ENCODE peak calls at places on chromosomes 7 and 10, in seven cellular contexts. Q, H, Y, Z, O, C and D are unnamed samples.
A peak's percentile ranks its signal among the peaks of the same experiment; 100 is the strongest.

GRCh38 chr7:30134011-30134410 is 775 bp upstream of the MTURN start:
- DNase-seq in Q (no peak), H (no peak), Y (no peak), Z (no peak), O (no peak), C (no peak), D (no peak)

GRCh38 chr10:80697926-80698325 is 160.2 kb downstream of the SH2D4B start:
- DNase-seq in Q (no peak), H (no peak), Y (no peak), Z (no peak), O (no peak), C (no peak), D (no peak)

GRCh38 chr7:45384499-45384898 is 189.7 kb upstream of the ADCY1 start:
- DNase-seq in Q (no peak), H (peak; percentile 14), Y (no peak), Z (no peak), O (no peak), C (no peak), D (no peak)

GRCh38 chr7:101017099-101017777 is 2.6 kb upstream of the MUC17 start:
- DNase-seq in Q (peak; percentile 50), H (peak; percentile 84), Y (peak; percentile 14), Z (no peak), O (peak; percentile 84), C (peak; percentile 27), D (peak; percentile 71)

GRCh38 chr7:126662826-126663225 is 589.9 kb downstream of the GRM8 start:
- DNase-seq in Q (no peak), H (no peak), Y (no peak), Z (no peak), O (no peak), C (no peak), D (no peak)

GRCh38 chr10:73910401-73910763 is 550 bp upstream of the PLAU start:
- DNase-seq in Q (no peak), H (peak; percentile 43), Y (no peak), Z (no peak), O (no peak), C (no peak), D (no peak)

GRCh38 chr7:35869810-35870209 is 69.0 kb downstream of the SEPTIN7 start:
- DNase-seq in Q (no peak), H (peak; percentile 74), Y (no peak), Z (no peak), O (no peak), C (no peak), D (no peak)

GRCh38 chr7:24401628-24402593 is 117.9 kb downstream of the NPY start:
- DNase-seq in Q (no peak), H (peak; percentile 40), Y (no peak), Z (no peak), O (no peak), C (no peak), D (no peak)

GRCh38 chr7:13979671-13980438 is 9.6 kb downstream of the ETV1 start:
- DNase-seq in Q (no peak), H (peak; percentile 85), Y (no peak), Z (no peak), O (no peak), C (no peak), D (no peak)

GRCh38 chr7:17991866-17992648 is 35.6 kb downstream of the PRPS1L1 start:
- DNase-seq in Q (peak; percentile 33), H (no peak), Y (no peak), Z (no peak), O (no peak), C (no peak), D (no peak)

GRCh38 chr10:115981056-115981455 is 291.9 kb downstream of the GFRA1 start:
- DNase-seq in Q (no peak), H (no peak), Y (no peak), Z (no peak), O (peak; percentile 15), C (no peak), D (no peak)

GRCh38 chr10:71638087-71638576 is 81.4 kb downstream of the C10orf105 start:
- DNase-seq in Q (peak; percentile 33), H (no peak), Y (no peak), Z (no peak), O (no peak), C (no peak), D (no peak)

GRCh38 chr10:71635251-71635866 is 84.2 kb downstream of the C10orf105 start:
- DNase-seq in Q (no peak), H (no peak), Y (no peak), Z (no peak), O (no peak), C (no peak), D (no peak)

GRCh38 chr10:71635867-71636266 is 83.7 kb downstream of the C10orf105 start:
- DNase-seq in Q (no peak), H (no peak), Y (no peak), Z (no peak), O (no peak), C (no peak), D (no peak)

GRCh38 chr10:71637305-71637704 is 82.3 kb downstream of the C10orf105 start:
- DNase-seq in Q (no peak), H (no peak), Y (no peak), Z (no peak), O (no peak), C (no peak), D (no peak)

GRCh38 chr10:71636588-71636987 is 83.0 kb downstream of the C10orf105 start:
- DNase-seq in Q (no peak), H (no peak), Y (no peak), Z (no peak), O (no peak), C (no peak), D (no peak)
- H3K27me3 ChIP-seq in Q (no peaks in the 10 kb centered on the region), H (peaks cover 67% of the 10 kb centered on the region), Y (no peaks in the 10 kb centered on the region), Z (no peaks in the 10 kb centered on the region), O (no peaks in the 10 kb centered on the region), C (no peaks in the 10 kb centered on the region), D (no peaks in the 10 kb centered on the region)

GRCh38 chr10:96675846-96676245 is 44.5 kb downstream of the PIK3AP1 start:
- DNase-seq in Q (no peak), H (no peak), Y (no peak), Z (no peak), O (no peak), C (no peak), D (peak; percentile 39)
- H3K27ac ChIP-seq in Q (no peak overlapping the region), H (no peak overlapping the region), Y (no peak overlapping the region), Z (no peak overlapping the region), O (peak overlapping the region; percentile 48), C (no peak overlapping the region), D (peak overlapping the region; percentile 93)

DNA sequence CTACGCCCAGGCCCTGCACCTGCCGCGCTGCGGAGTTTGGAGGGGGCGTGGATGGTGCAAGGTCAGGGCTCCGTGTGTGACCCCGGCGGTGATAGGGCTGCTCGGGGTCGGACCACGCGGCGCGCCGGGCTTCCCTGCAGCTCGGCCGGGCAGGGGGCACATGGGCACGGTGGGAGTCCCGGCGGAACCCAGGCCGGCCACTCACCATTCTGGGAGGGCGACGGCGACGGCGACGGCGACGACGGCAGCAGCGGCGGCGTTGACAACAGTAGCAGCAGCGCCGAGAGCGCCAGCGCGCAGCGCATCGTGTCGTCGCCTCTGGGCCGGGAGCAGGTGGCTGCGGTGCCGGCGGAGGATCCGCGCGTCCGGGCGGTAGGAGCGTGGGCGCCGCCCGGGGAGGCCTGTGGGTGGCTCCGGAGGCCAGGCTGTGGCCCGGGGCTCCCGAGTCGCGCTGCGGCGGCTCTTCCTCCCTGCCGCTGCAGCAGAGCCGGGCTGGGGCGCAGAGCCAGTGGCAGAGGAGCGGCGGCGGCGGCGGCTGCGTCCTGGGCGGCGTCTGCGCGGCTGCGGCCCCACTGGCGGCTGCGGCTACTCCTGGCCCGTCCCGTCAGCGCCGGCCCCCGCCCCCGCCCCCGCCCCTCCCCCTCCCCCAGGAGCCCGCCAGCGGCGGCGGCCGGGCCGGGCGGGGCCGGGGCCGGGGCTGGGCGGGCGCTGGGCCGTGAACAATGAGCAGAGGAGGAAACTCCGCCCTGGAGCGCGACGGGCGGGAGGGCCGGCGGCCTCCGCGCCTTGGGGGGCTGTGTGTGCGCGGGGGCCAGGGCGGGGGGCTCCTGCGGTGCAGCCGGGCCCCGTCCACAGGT is at the start of gene PODXL:
- DNase-seq in Q (peak; percentile 67), H (peak; percentile 17), Y (peak; percentile 41), Z (no peak), O (peak; percentile 59), C (peak; percentile 59), D (peak; percentile 84)
- TF ChIP-seq POLR2A in Q (peak; percentile 59), H (no peak), Y (peak; percentile 66), Z (no peak), O (no peak), C (peak; percentile 39), D (peak; percentile 45)

GRCh38 chr7:155407799-155408198 is 50.1 kb upstream of the EN2 start:
- DNase-seq in Q (no peak), H (no peak), Y (no peak), Z (no peak), O (no peak), C (no peak), D (no peak)
- H3K27me3 ChIP-seq in Q (peaks cover 5% of the 10 kb centered on the region), H (peaks cover 4% of the 10 kb centered on the region), Y (peaks cover 36% of the 10 kb centered on the region), Z (no peaks in the 10 kb centered on the region), O (no peaks in the 10 kb centered on the region), C (peaks cover 42% of the 10 kb centered on the region), D (no peaks in the 10 kb centered on the region)

DNA sequence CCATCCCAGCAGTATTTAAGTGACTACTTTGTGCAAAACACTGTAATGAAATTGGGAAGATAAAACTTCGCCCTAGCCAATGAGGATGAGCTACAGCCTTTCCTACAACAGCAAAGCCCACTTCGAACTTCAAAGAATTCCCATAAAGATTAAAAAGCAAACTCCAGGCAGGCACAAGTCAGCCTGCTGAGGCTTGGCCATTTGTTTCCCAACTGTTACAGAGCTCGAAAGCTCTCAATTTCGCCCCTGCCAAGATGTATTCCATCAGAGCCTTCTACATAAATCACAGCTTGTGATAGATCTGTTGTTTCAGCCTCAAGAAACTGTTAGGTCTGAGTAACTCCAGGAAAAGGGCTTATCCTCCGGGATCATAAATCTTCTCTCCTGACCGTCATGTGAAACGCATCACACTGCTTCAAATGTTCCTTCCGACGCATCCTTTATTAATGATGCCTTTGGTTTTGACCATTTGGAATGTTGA is 172.0 kb downstream of the ADAM12 start:
- DNase-seq in Q (no peak), H (peak; percentile 28), Y (no peak), Z (no peak), O (no peak), C (no peak), D (no peak)
- H3K27ac ChIP-seq in Q (no peak overlapping the region), H (no peak overlapping the region), Y (no peak overlapping the region), Z (no peak overlapping the region), O (no peak overlapping the region), C (no peak overlapping the region), D (no peak overlapping the region)

GRCh38 chr7:1510780-1511154 is 6.6 kb upstream of the INTS1 start:
- DNase-seq in Q (no peak), H (no peak), Y (no peak), Z (no peak), O (no peak), C (no peak), D (no peak)
- TF ChIP-seq POLR2A in Q (no peak), H (no peak), Y (no peak), Z (no peak), O (no peak), C (no peak), D (no peak)

DNA sequence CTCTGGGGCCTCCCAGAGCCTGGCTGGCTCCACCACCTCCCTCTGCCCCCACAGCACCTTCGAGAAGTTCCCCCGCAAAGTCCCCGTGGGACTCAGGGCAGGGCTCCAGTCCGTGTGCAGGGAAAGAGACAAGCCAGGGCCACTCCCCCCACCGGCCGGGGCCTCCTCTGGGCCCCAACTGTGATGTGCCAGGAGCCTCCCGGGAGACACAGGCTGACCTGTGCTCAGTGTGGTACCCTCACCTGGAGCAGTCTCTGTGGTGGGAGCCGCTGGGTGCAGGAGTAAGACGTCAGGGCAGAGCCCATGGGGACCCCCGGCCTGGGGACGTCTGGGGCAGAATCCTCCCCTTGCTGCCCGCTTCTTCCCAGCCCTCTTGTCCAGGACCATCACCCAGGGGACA is 1.5 kb upstream of the ADGRA1 start:
- DNase-seq in Q (no peak), H (no peak), Y (no peak), Z (no peak), O (no peak), C (no peak), D (no peak)
- H3K27me3 ChIP-seq in Q (peaks cover 58% of the 10 kb centered on the region), H (peaks cover 42% of the 10 kb centered on the region), Y (peaks cover 56% of the 10 kb centered on the region), Z (no peaks in the 10 kb centered on the region), O (no peaks in the 10 kb centered on the region), C (peaks cover 44% of the 10 kb centered on the region), D (peaks cover 10% of the 10 kb centered on the region)